ENCODE peak calls at places on chromosomes 1 and 21, in six cellular contexts. One of them, this sample, is unnamed.

GRCh38 chr21:45488839-45489479 is 53.3 kb downstream of the SLC19A1 start:
- DNase-seq in NCI-H510A treated with DMSO at 0.1 percent for 48 hours: no peak
- DNase-seq in myocyte: no peak
- DNase-seq in sigmoid colon: no peak
- DNase-seq in iPS DF 19.7: peak
- DNase-seq in heart right ventricle: no peak
- DNase-seq in this sample: no peak

GRCh38 chr1:151060241-151061011 is at the start of gene MLLT11:
- DNase-seq in NCI-H510A treated with DMSO at 0.1 percent for 48 hours: peak
- DNase-seq in myocyte: peak
- DNase-seq in sigmoid colon: peak
- DNase-seq in iPS DF 19.7: peak
- DNase-seq in heart right ventricle: peak
- DNase-seq in this sample: peak

GRCh38 chr1:200381256-200381980 is 28.4 kb downstream of the ZNF281 start:
- DNase-seq in NCI-H510A treated with DMSO at 0.1 percent for 48 hours: no peak
- DNase-seq in myocyte: no peak
- DNase-seq in sigmoid colon: no peak
- DNase-seq in iPS DF 19.7: no peak
- DNase-seq in heart right ventricle: no peak
- DNase-seq in this sample: no peak

GRCh38 chr1:69814926-69815325 is 247.2 kb downstream of the LRRC7 start:
- DNase-seq in NCI-H510A treated with DMSO at 0.1 percent for 48 hours: no peak
- DNase-seq in myocyte: no peak
- DNase-seq in sigmoid colon: no peak
- DNase-seq in iPS DF 19.7: no peak
- DNase-seq in heart right ventricle: no peak
- DNase-seq in this sample: no peak

GRCh38 chr1:218779341-218779831 is 394.3 kb upstream of the LYPLAL1 start:
- DNase-seq in NCI-H510A treated with DMSO at 0.1 percent for 48 hours: no peak
- DNase-seq in myocyte: no peak
- DNase-seq in sigmoid colon: no peak
- DNase-seq in iPS DF 19.7: no peak
- DNase-seq in heart right ventricle: no peak
- DNase-seq in this sample: no peak

GRCh38 chr21:18468775-18469174 is 65.2 kb upstream of the TMPRSS15 start:
- DNase-seq in NCI-H510A treated with DMSO at 0.1 percent for 48 hours: no peak
- DNase-seq in myocyte: no peak
- DNase-seq in sigmoid colon: no peak
- DNase-seq in iPS DF 19.7: no peak
- DNase-seq in heart right ventricle: no peak
- DNase-seq in this sample: no peak

GRCh38 chr1:93433407-93433961 is 14.4 kb upstream of the FNBP1L start:
- DNase-seq in NCI-H510A treated with DMSO at 0.1 percent for 48 hours: no peak
- DNase-seq in myocyte: no peak
- DNase-seq in sigmoid colon: no peak
- DNase-seq in iPS DF 19.7: no peak
- DNase-seq in heart right ventricle: no peak
- DNase-seq in this sample: no peak

GRCh38 chr1:2206813-2207488 is 12.4 kb upstream of the FAAP20 start:
- DNase-seq in NCI-H510A treated with DMSO at 0.1 percent for 48 hours: no peak
- DNase-seq in myocyte: no peak
- DNase-seq in sigmoid colon: peak
- DNase-seq in iPS DF 19.7: no peak
- DNase-seq in heart right ventricle: peak
- DNase-seq in this sample: no peak

GRCh38 chr1:40030528-40031135 is 9.9 kb upstream of the CAP1 start:
- DNase-seq in NCI-H510A treated with DMSO at 0.1 percent for 48 hours: no peak
- DNase-seq in myocyte: peak
- DNase-seq in sigmoid colon: no peak
- DNase-seq in iPS DF 19.7: no peak
- DNase-seq in heart right ventricle: no peak
- DNase-seq in this sample: peak

GRCh38 chr1:10734900-10735602 is 61.4 kb downstream of the CASZ1 start:
- DNase-seq in NCI-H510A treated with DMSO at 0.1 percent for 48 hours: peak
- DNase-seq in myocyte: no peak
- DNase-seq in sigmoid colon: no peak
- DNase-seq in iPS DF 19.7: no peak
- DNase-seq in heart right ventricle: no peak
- DNase-seq in this sample: peak

GRCh38 chr1:164754088-164754600 is 195.2 kb downstream of the PBX1 start:
- DNase-seq in NCI-H510A treated with DMSO at 0.1 percent for 48 hours: no peak
- DNase-seq in myocyte: no peak
- DNase-seq in sigmoid colon: peak
- DNase-seq in iPS DF 19.7: no peak
- DNase-seq in heart right ventricle: peak
- DNase-seq in this sample: no peak

GRCh38 chr21:31509108-31510017 is 150.1 kb upstream of the SOD1 start:
- DNase-seq in NCI-H510A treated with DMSO at 0.1 percent for 48 hours: peak
- DNase-seq in myocyte: peak
- DNase-seq in sigmoid colon: no peak
- DNase-seq in iPS DF 19.7: no peak
- DNase-seq in heart right ventricle: no peak
- DNase-seq in this sample: peak

This sample was measured in SJCRH30.